ENCODE peak calls at places on chromosomes 1 and 21, in seven cellular contexts. H is amniotic stem cell, F is HCT116, R is BJ, L is AG10803, N is HT1080, Y is MV-4-11. T is an unnamed sample.

GRCh38 chr1:224585051-224585450 is 31.1 kb upstream of the CNIH3 start:
- DNase-seq in H (no peak), F (no peak), R (no peak), L (no peak), N (no peak), Y (no peak), T (no peak)

GRCh38 chr1:23531695-23532094 is 662 bp upstream of the E2F2 start:
- DNase-seq in H (no peak), F (no peak), R (no peak), L (no peak), N (no peak), Y (no peak), T (no peak)

GRCh38 chr1:159177273-159177907 is 6.0 kb downstream of the CADM3 start:
- DNase-seq in H (no peak), F (peak), R (no peak), L (peak), N (peak), Y (peak), T (no peak)

GRCh38 chr1:107141491-107142369 is 891 bp downstream of the NTNG1 start:
- DNase-seq in H (peak), F (peak), R (peak), L (peak), N (peak), Y (no peak), T (no peak)

GRCh38 chr1:163774390-163774789 is 452.6 kb downstream of the NUF2 start:
- DNase-seq in H (no peak), F (no peak), R (no peak), L (no peak), N (no peak), Y (no peak), T (no peak)

GRCh38 chr21:17250651-17251294 is 262.1 kb upstream of the CXADR start:
- DNase-seq in H (no peak), F (no peak), R (no peak), L (no peak), N (no peak), Y (no peak), T (no peak)

GRCh38 chr21:43848771-43849170 is 16.3 kb upstream of the AGPAT3 start:
- DNase-seq in H (no peak), F (no peak), R (no peak), L (no peak), N (no peak), Y (no peak), T (no peak)

GRCh38 chr1:75725256-75725655 is 747 bp downstream of the ACADM start:
- DNase-seq in H (no peak), F (no peak), R (no peak), L (peak), N (no peak), Y (peak), T (no peak)

GRCh38 chr1:37303884-37304574 is 170.4 kb upstream of the ZC3H12A start:
- DNase-seq in H (no peak), F (no peak), R (no peak), L (no peak), N (no peak), Y (no peak), T (no peak)

GRCh38 chr21:38800924-38801744 is 4.6 kb upstream of the ETS2 start:
- DNase-seq in H (no peak), F (no peak), R (no peak), L (no peak), N (no peak), Y (no peak), T (no peak)

GRCh38 chr1:3409737-3410434 is 44.6 kb upstream of the ARHGEF16 start:
- DNase-seq in H (peak), F (no peak), R (no peak), L (peak), N (peak), Y (no peak), T (peak)

GRCh38 chr1:83693409-83694126 is 305.4 kb downstream of the TTLL7 start:
- DNase-seq in H (no peak), F (no peak), R (no peak), L (no peak), N (no peak), Y (no peak), T (no peak)

GRCh38 chr21:38954450-38955059 is 148.8 kb downstream of the ETS2 start:
- DNase-seq in H (no peak), F (no peak), R (no peak), L (no peak), N (no peak), Y (no peak), T (no peak)

GRCh38 chr1:169495050-169495740 is 9.5 kb upstream of the SLC19A2 start:
- DNase-seq in H (no peak), F (no peak), R (no peak), L (no peak), N (peak), Y (no peak), T (no peak)

T was measured in non-pigmented ciliary epithelial cell.